ENCODE peak calls at places on chromosomes 1 and 21, in seven cellular contexts. One of them, this sample, is unnamed.

GRCh38 chr1:205938682-205939081 is 4.6 kb downstream of the SLC26A9 start:
- DNase-seq in T-helper 1 cell: no peak
- DNase-seq in COLO829: no peak
- DNase-seq in OCI-LY7: no peak
- DNase-seq in naive B cell: no peak
- DNase-seq in colonic mucosa: no peak
- DNase-seq in activated T-cell treated with anti-CD3 and anti-CD28 coated beads, Interleukin-2, amount 50 U/mL, for 4 hours: no peak
- DNase-seq in this sample: no peak

GRCh38 chr1:40853113-40853999 is 8.8 kb downstream of the CITED4 start:
- DNase-seq in T-helper 1 cell: no peak
- DNase-seq in activated T-cell treated with anti-CD3 and anti-CD28 coated beads, Interleukin-2, amount 50 U/mL, for 4 hours: no peak
- DNase-seq in COLO829: no peak
- DNase-seq in colonic mucosa: no peak
- DNase-seq in naive B cell: no peak
- DNase-seq in OCI-LY7: no peak
- DNase-seq in this sample: no peak

GRCh38 chr1:185402930-185403329 is 85.9 kb upstream of the IVNS1ABP start:
- DNase-seq in naive B cell: no peak
- DNase-seq in activated T-cell treated with anti-CD3 and anti-CD28 coated beads, Interleukin-2, amount 50 U/mL, for 4 hours: no peak
- DNase-seq in T-helper 1 cell: no peak
- DNase-seq in COLO829: no peak
- DNase-seq in OCI-LY7: no peak
- DNase-seq in colonic mucosa: no peak
- DNase-seq in this sample: no peak

GRCh38 chr1:201358596-201358995 is 18.9 kb downstream of the TNNT2 start:
- DNase-seq in colonic mucosa: no peak
- DNase-seq in COLO829: no peak
- DNase-seq in activated T-cell treated with anti-CD3 and anti-CD28 coated beads, Interleukin-2, amount 50 U/mL, for 4 hours: no peak
- DNase-seq in OCI-LY7: no peak
- DNase-seq in T-helper 1 cell: no peak
- DNase-seq in naive B cell: no peak
- DNase-seq in this sample: no peak

GRCh38 chr1:53754484-53755312 is 15.7 kb upstream of the GLIS1 start:
- DNase-seq in colonic mucosa: peak; percentile 54
- DNase-seq in COLO829: peak; percentile 42
- DNase-seq in activated T-cell treated with anti-CD3 and anti-CD28 coated beads, Interleukin-2, amount 50 U/mL, for 4 hours: no peak
- DNase-seq in naive B cell: no peak
- DNase-seq in T-helper 1 cell: no peak
- DNase-seq in OCI-LY7: peak; percentile 47
- DNase-seq in this sample: peak; percentile 32

GRCh38 chr1:86062458-86062857 is 94.1 kb downstream of the COL24A1 start:
- DNase-seq in colonic mucosa: no peak
- DNase-seq in T-helper 1 cell: no peak
- DNase-seq in naive B cell: no peak
- DNase-seq in COLO829: no peak
- DNase-seq in OCI-LY7: no peak
- DNase-seq in activated T-cell treated with anti-CD3 and anti-CD28 coated beads, Interleukin-2, amount 50 U/mL, for 4 hours: no peak
- DNase-seq in this sample: no peak

GRCh38 chr1:43156026-43156425 is 16.1 kb downstream of the EBNA1BP2 start:
- DNase-seq in OCI-LY7: no peak
- DNase-seq in activated T-cell treated with anti-CD3 and anti-CD28 coated beads, Interleukin-2, amount 50 U/mL, for 4 hours: no peak
- DNase-seq in T-helper 1 cell: no peak
- DNase-seq in COLO829: no peak
- DNase-seq in naive B cell: no peak
- DNase-seq in colonic mucosa: no peak
- DNase-seq in this sample: no peak

GRCh38 chr21:46441961-46442498 is 16.7 kb upstream of the DIP2A start:
- DNase-seq in T-helper 1 cell: no peak
- DNase-seq in naive B cell: no peak
- DNase-seq in activated T-cell treated with anti-CD3 and anti-CD28 coated beads, Interleukin-2, amount 50 U/mL, for 4 hours: no peak
- DNase-seq in COLO829: no peak
- DNase-seq in colonic mucosa: no peak
- DNase-seq in OCI-LY7: no peak
- DNase-seq in this sample: no peak

GRCh38 chr1:197234581-197234980 is 33.5 kb upstream of the CRB1 start:
- DNase-seq in colonic mucosa: no peak
- DNase-seq in naive B cell: no peak
- DNase-seq in OCI-LY7: no peak
- DNase-seq in T-helper 1 cell: no peak
- DNase-seq in activated T-cell treated with anti-CD3 and anti-CD28 coated beads, Interleukin-2, amount 50 U/mL, for 4 hours: no peak
- DNase-seq in COLO829: peak; percentile 90
- DNase-seq in this sample: no peak

GRCh38 chr1:12344611-12345299 is 114.9 kb downstream of the VPS13D start:
- DNase-seq in colonic mucosa: no peak
- DNase-seq in activated T-cell treated with anti-CD3 and anti-CD28 coated beads, Interleukin-2, amount 50 U/mL, for 4 hours: no peak
- DNase-seq in T-helper 1 cell: no peak
- DNase-seq in OCI-LY7: peak; percentile 41
- DNase-seq in naive B cell: peak; percentile 36
- DNase-seq in COLO829: no peak
- DNase-seq in this sample: peak; percentile 14

GRCh38 chr1:209692745-209693504 is 11.7 kb upstream of the HSD11B1 start:
- DNase-seq in OCI-LY7: peak; percentile 63
- DNase-seq in naive B cell: peak; percentile 29
- DNase-seq in COLO829: peak; percentile 86
- DNase-seq in activated T-cell treated with anti-CD3 and anti-CD28 coated beads, Interleukin-2, amount 50 U/mL, for 4 hours: peak; percentile 65
- DNase-seq in colonic mucosa: peak; percentile 89
- DNase-seq in T-helper 1 cell: peak; percentile 21
- DNase-seq in this sample: peak; percentile 79

GRCh38 chr1:84763912-84764675 is 73.8 kb upstream of the SSX2IP start:
- DNase-seq in naive B cell: no peak
- DNase-seq in activated T-cell treated with anti-CD3 and anti-CD28 coated beads, Interleukin-2, amount 50 U/mL, for 4 hours: no peak
- DNase-seq in T-helper 1 cell: no peak
- DNase-seq in colonic mucosa: no peak
- DNase-seq in COLO829: no peak
- DNase-seq in OCI-LY7: no peak
- DNase-seq in this sample: no peak

GRCh38 chr1:204401747-204402146 is 9.9 kb downstream of the PPP1R15B start:
- DNase-seq in naive B cell: no peak
- DNase-seq in activated T-cell treated with anti-CD3 and anti-CD28 coated beads, Interleukin-2, amount 50 U/mL, for 4 hours: no peak
- DNase-seq in COLO829: no peak
- DNase-seq in T-helper 1 cell: no peak
- DNase-seq in colonic mucosa: no peak
- DNase-seq in OCI-LY7: no peak
- DNase-seq in this sample: no peak

GRCh38 chr21:17576080-17576835 is 36.4 kb downstream of the BTG3 start:
- DNase-seq in OCI-LY7: no peak
- DNase-seq in activated T-cell treated with anti-CD3 and anti-CD28 coated beads, Interleukin-2, amount 50 U/mL, for 4 hours: no peak
- DNase-seq in T-helper 1 cell: no peak
- DNase-seq in colonic mucosa: no peak
- DNase-seq in naive B cell: no peak
- DNase-seq in COLO829: no peak
- DNase-seq in this sample: no peak

GRCh38 chr1:195096051-195096521 is 1512.2 kb downstream of the KCNT2 start:
- DNase-seq in OCI-LY7: no peak
- DNase-seq in T-helper 1 cell: no peak
- DNase-seq in COLO829: no peak
- DNase-seq in activated T-cell treated with anti-CD3 and anti-CD28 coated beads, Interleukin-2, amount 50 U/mL, for 4 hours: no peak
- DNase-seq in colonic mucosa: no peak
- DNase-seq in naive B cell: no peak
- DNase-seq in this sample: no peak

GRCh38 chr1:53305650-53306049 is 22.2 kb downstream of the LRP8 start:
- DNase-seq in COLO829: no peak
- DNase-seq in colonic mucosa: no peak
- DNase-seq in naive B cell: no peak
- DNase-seq in OCI-LY7: no peak
- DNase-seq in activated T-cell treated with anti-CD3 and anti-CD28 coated beads, Interleukin-2, amount 50 U/mL, for 4 hours: no peak
- DNase-seq in T-helper 1 cell: no peak
- DNase-seq in this sample: no peak

GRCh38 chr1:30754684-30755171 is 2.8 kb downstream of the LAPTM5 start:
- DNase-seq in COLO829: no peak
- DNase-seq in naive B cell: peak; percentile 95
- DNase-seq in T-helper 1 cell: no peak
- DNase-seq in OCI-LY7: peak; percentile 99
- DNase-seq in activated T-cell treated with anti-CD3 and anti-CD28 coated beads, Interleukin-2, amount 50 U/mL, for 4 hours: no peak
- DNase-seq in colonic mucosa: no peak
- DNase-seq in this sample: no peak

GRCh38 chr1:174413632-174414031 is 34.1 kb upstream of the GPR52 start:
- DNase-seq in activated T-cell treated with anti-CD3 and anti-CD28 coated beads, Interleukin-2, amount 50 U/mL, for 4 hours: no peak
- DNase-seq in naive B cell: no peak
- DNase-seq in colonic mucosa: no peak
- DNase-seq in COLO829: peak; percentile 63
- DNase-seq in T-helper 1 cell: no peak
- DNase-seq in OCI-LY7: no peak
- DNase-seq in this sample: no peak

GRCh38 chr1:55703726-55704363 is 488.7 kb upstream of the USP24 start:
- DNase-seq in OCI-LY7: no peak
- DNase-seq in colonic mucosa: no peak
- DNase-seq in activated T-cell treated with anti-CD3 and anti-CD28 coated beads, Interleukin-2, amount 50 U/mL, for 4 hours: no peak
- DNase-seq in naive B cell: no peak
- DNase-seq in COLO829: no peak
- DNase-seq in T-helper 1 cell: no peak
- DNase-seq in this sample: no peak

GRCh38 chr1:150109567-150109966 is 40.1 kb upstream of the PLEKHO1 start:
- DNase-seq in activated T-cell treated with anti-CD3 and anti-CD28 coated beads, Interleukin-2, amount 50 U/mL, for 4 hours: no peak
- DNase-seq in T-helper 1 cell: no peak
- DNase-seq in colonic mucosa: no peak
- DNase-seq in OCI-LY7: no peak
- DNase-seq in naive B cell: peak; percentile 11
- DNase-seq in COLO829: no peak
- DNase-seq in this sample: no peak

GRCh38 chr1:150798509-150798908 is 9.6 kb downstream of the CTSK start:
- DNase-seq in OCI-LY7: no peak
- DNase-seq in COLO829: no peak
- DNase-seq in activated T-cell treated with anti-CD3 and anti-CD28 coated beads, Interleukin-2, amount 50 U/mL, for 4 hours: no peak
- DNase-seq in T-helper 1 cell: no peak
- DNase-seq in naive B cell: no peak
- DNase-seq in colonic mucosa: no peak
- DNase-seq in this sample: no peak

GRCh38 chr1:237146247-237146646 is 104.3 kb downstream of the RYR2 start:
- DNase-seq in colonic mucosa: no peak
- DNase-seq in activated T-cell treated with anti-CD3 and anti-CD28 coated beads, Interleukin-2, amount 50 U/mL, for 4 hours: no peak
- DNase-seq in OCI-LY7: no peak
- DNase-seq in naive B cell: no peak
- DNase-seq in COLO829: no peak
- DNase-seq in T-helper 1 cell: no peak
- DNase-seq in this sample: no peak

GRCh38 chr21:42685036-42685435 is 31.6 kb downstream of the PDE9A start:
- DNase-seq in colonic mucosa: no peak
- DNase-seq in COLO829: no peak
- DNase-seq in T-helper 1 cell: no peak
- DNase-seq in activated T-cell treated with anti-CD3 and anti-CD28 coated beads, Interleukin-2, amount 50 U/mL, for 4 hours: no peak
- DNase-seq in naive B cell: no peak
- DNase-seq in OCI-LY7: no peak
- DNase-seq in this sample: no peak

GRCh38 chr1:32761253-32761877 is 55.8 kb downstream of the YARS1 start:
- DNase-seq in activated T-cell treated with anti-CD3 and anti-CD28 coated beads, Interleukin-2, amount 50 U/mL, for 4 hours: peak; percentile 30
- DNase-seq in T-helper 1 cell: no peak
- DNase-seq in naive B cell: no peak
- DNase-seq in COLO829: peak; percentile 16
- DNase-seq in colonic mucosa: peak; percentile 80
- DNase-seq in OCI-LY7: no peak
- DNase-seq in this sample: peak; percentile 69

GRCh38 chr1:52551476-52552235 is 1.2 kb downstream of the TUT4 start:
- DNase-seq in colonic mucosa: peak; percentile 34
- DNase-seq in T-helper 1 cell: no peak
- DNase-seq in naive B cell: peak; percentile 14
- DNase-seq in COLO829: no peak
- DNase-seq in activated T-cell treated with anti-CD3 and anti-CD28 coated beads, Interleukin-2, amount 50 U/mL, for 4 hours: peak; percentile 30
- DNase-seq in OCI-LY7: peak; percentile 43
- DNase-seq in this sample: peak; percentile 17

GRCh38 chr1:83692524-83693336 is 306.2 kb downstream of the TTLL7 start:
- DNase-seq in T-helper 1 cell: no peak
- DNase-seq in naive B cell: no peak
- DNase-seq in activated T-cell treated with anti-CD3 and anti-CD28 coated beads, Interleukin-2, amount 50 U/mL, for 4 hours: no peak
- DNase-seq in OCI-LY7: peak; percentile 42
- DNase-seq in COLO829: no peak
- DNase-seq in colonic mucosa: no peak
- DNase-seq in this sample: no peak

GRCh38 chr21:34989337-34990151 is 59.6 kb downstream of the RUNX1 start:
- DNase-seq in colonic mucosa: no peak
- DNase-seq in naive B cell: no peak
- DNase-seq in T-helper 1 cell: no peak
- DNase-seq in COLO829: no peak
- DNase-seq in activated T-cell treated with anti-CD3 and anti-CD28 coated beads, Interleukin-2, amount 50 U/mL, for 4 hours: peak; percentile 23
- DNase-seq in OCI-LY7: no peak
- DNase-seq in this sample: no peak

GRCh38 chr1:109268431-109269211 is 14.3 kb downstream of the PSRC1 start:
- DNase-seq in OCI-LY7: no peak
- DNase-seq in T-helper 1 cell: no peak
- DNase-seq in colonic mucosa: no peak
- DNase-seq in naive B cell: no peak
- DNase-seq in COLO829: no peak
- DNase-seq in activated T-cell treated with anti-CD3 and anti-CD28 coated beads, Interleukin-2, amount 50 U/mL, for 4 hours: no peak
- DNase-seq in this sample: no peak

GRCh38 chr1:100538935-100539835 is 1.2 kb downstream of the GPR88 start:
- DNase-seq in T-helper 1 cell: no peak
- DNase-seq in naive B cell: no peak
- DNase-seq in activated T-cell treated with anti-CD3 and anti-CD28 coated beads, Interleukin-2, amount 50 U/mL, for 4 hours: peak; percentile 15
- DNase-seq in COLO829: no peak
- DNase-seq in OCI-LY7: no peak
- DNase-seq in colonic mucosa: no peak
- DNase-seq in this sample: no peak

GRCh38 chr1:161119379-161120061 is 1.6 kb downstream of the NIT1 start:
- DNase-seq in naive B cell: peak; percentile 41
- DNase-seq in OCI-LY7: peak; percentile 81
- DNase-seq in COLO829: peak; percentile 63
- DNase-seq in colonic mucosa: peak; percentile 52
- DNase-seq in activated T-cell treated with anti-CD3 and anti-CD28 coated beads, Interleukin-2, amount 50 U/mL, for 4 hours: peak; percentile 55
- DNase-seq in T-helper 1 cell: peak; percentile 30
- DNase-seq in this sample: peak; percentile 58

GRCh38 chr1:111987502-111987901 is 2.0 kb downstream of the KCND3 start:
- DNase-seq in T-helper 1 cell: no peak
- DNase-seq in colonic mucosa: no peak
- DNase-seq in naive B cell: no peak
- DNase-seq in OCI-LY7: no peak
- DNase-seq in COLO829: no peak
- DNase-seq in activated T-cell treated with anti-CD3 and anti-CD28 coated beads, Interleukin-2, amount 50 U/mL, for 4 hours: no peak
- DNase-seq in this sample: no peak

GRCh38 chr1:73310797-73311381 is 887.1 kb downstream of the LRRIQ3 start:
- DNase-seq in OCI-LY7: no peak
- DNase-seq in colonic mucosa: no peak
- DNase-seq in T-helper 1 cell: no peak
- DNase-seq in naive B cell: no peak
- DNase-seq in activated T-cell treated with anti-CD3 and anti-CD28 coated beads, Interleukin-2, amount 50 U/mL, for 4 hours: no peak
- DNase-seq in COLO829: no peak
- DNase-seq in this sample: no peak

GRCh38 chr21:38228115-38228514 is 28.7 kb upstream of the KCNJ15 start:
- DNase-seq in OCI-LY7: no peak
- DNase-seq in COLO829: no peak
- DNase-seq in T-helper 1 cell: no peak
- DNase-seq in naive B cell: no peak
- DNase-seq in activated T-cell treated with anti-CD3 and anti-CD28 coated beads, Interleukin-2, amount 50 U/mL, for 4 hours: no peak
- DNase-seq in colonic mucosa: peak; percentile 22
- DNase-seq in this sample: no peak

GRCh38 chr1:115210302-115210711 is 121.0 kb upstream of the TSPAN2 start:
- DNase-seq in T-helper 1 cell: no peak
- DNase-seq in COLO829: peak; percentile 2
- DNase-seq in colonic mucosa: no peak
- DNase-seq in naive B cell: no peak
- DNase-seq in OCI-LY7: no peak
- DNase-seq in activated T-cell treated with anti-CD3 and anti-CD28 coated beads, Interleukin-2, amount 50 U/mL, for 4 hours: no peak
- DNase-seq in this sample: no peak

GRCh38 chr1:231924183-231924582 is 297.6 kb downstream of the DISC1 start:
- DNase-seq in naive B cell: no peak
- DNase-seq in colonic mucosa: no peak
- DNase-seq in COLO829: peak; percentile 91
- DNase-seq in activated T-cell treated with anti-CD3 and anti-CD28 coated beads, Interleukin-2, amount 50 U/mL, for 4 hours: no peak
- DNase-seq in OCI-LY7: no peak
- DNase-seq in T-helper 1 cell: no peak
- DNase-seq in this sample: no peak

GRCh38 chr21:15240846-15241245 is 176.0 kb upstream of the NRIP1 start:
- DNase-seq in COLO829: no peak
- DNase-seq in colonic mucosa: no peak
- DNase-seq in activated T-cell treated with anti-CD3 and anti-CD28 coated beads, Interleukin-2, amount 50 U/mL, for 4 hours: no peak
- DNase-seq in OCI-LY7: no peak
- DNase-seq in T-helper 1 cell: no peak
- DNase-seq in naive B cell: no peak
- DNase-seq in this sample: no peak

GRCh38 chr1:59409525-59409924 is 112.6 kb downstream of the FGGY start:
- DNase-seq in COLO829: no peak
- DNase-seq in OCI-LY7: no peak
- DNase-seq in colonic mucosa: no peak
- DNase-seq in naive B cell: no peak
- DNase-seq in T-helper 1 cell: no peak
- DNase-seq in activated T-cell treated with anti-CD3 and anti-CD28 coated beads, Interleukin-2, amount 50 U/mL, for 4 hours: no peak
- DNase-seq in this sample: no peak

GRCh38 chr1:155504207-155504606 is 58.4 kb downstream of the ASH1L start:
- DNase-seq in OCI-LY7: peak; percentile 66
- DNase-seq in T-helper 1 cell: no peak
- DNase-seq in activated T-cell treated with anti-CD3 and anti-CD28 coated beads, Interleukin-2, amount 50 U/mL, for 4 hours: no peak
- DNase-seq in colonic mucosa: no peak
- DNase-seq in naive B cell: peak; percentile 20
- DNase-seq in COLO829: peak; percentile 35
- DNase-seq in this sample: no peak

This sample was measured in transverse colon.